ENCODE peak calls at places on chromosomes 3 and 15, in seven cellular contexts. C is CD4-positive, alpha-beta memory T cell; O is mammary epithelial cell; N is astrocyte; W is aorta; Z is SK-N-MC; T is lung. I is an unnamed sample. For H3K9me3, the result is how much of the 10 kb centered on the place peaks cover.

GRCh38 chr15:38696790-38697495 is 132.3 kb upstream of the RASGRP1 start:
- DNase-seq in O (no peak), N (no peak), C (no peak), W (no peak), T (no peak), Z (no peak), I (no peak)

GRCh38 chr15:29319823-29320222 is 50.2 kb upstream of the NSMCE3 start:
- DNase-seq in N (no peak), W (no peak), C (no peak), Z (no peak), T (no peak), O (no peak), I (no peak)

GRCh38 chr3:51343918-51344687 is 41.0 kb upstream of the MANF start:
- DNase-seq in C (no peak), N (peak), Z (no peak), O (peak), T (no peak), W (no peak), I (no peak)

GRCh38 chr3:55243686-55244085 is 243.4 kb downstream of the WNT5A start:
- DNase-seq in W (no peak), T (no peak), O (no peak), C (no peak), N (no peak), Z (no peak), I (no peak)

GRCh38 chr3:13824521-13825316 is 55.2 kb downstream of the WNT7A start:
- DNase-seq in W (peak), C (no peak), T (no peak), Z (no peak), O (peak), N (no peak), I (no peak)

GRCh38 chr3:63386568-63386967 is 108.5 kb downstream of the SYNPR start:
- DNase-seq in T (no peak), N (no peak), C (no peak), W (no peak), O (no peak), Z (no peak), I (peak)

GRCh38 chr3:125025647-125026046 is 30.1 kb downstream of the HEG1 start:
- DNase-seq in O (no peak), C (no peak), W (no peak), T (no peak), N (peak), Z (peak), I (no peak)

GRCh38 chr15:67127925-67128324 is 62.5 kb downstream of the SMAD3 start:
- DNase-seq in C (no peak), Z (no peak), T (no peak), W (no peak), O (peak), N (peak), I (no peak)

GRCh38 chr3:113065336-113065735 is 74.6 kb downstream of the GTPBP8 start:
- DNase-seq in O (no peak), C (no peak), W (no peak), N (no peak), T (no peak), Z (no peak), I (no peak)

GRCh38 chr3:168275662-168276061 is 179.9 kb upstream of the GOLIM4 start:
- DNase-seq in C (no peak), O (no peak), T (no peak), Z (no peak), W (no peak), N (no peak), I (no peak)

GRCh38 chr3:51295625-51296024 is 89.5 kb upstream of the MANF start:
- DNase-seq in N (no peak), T (no peak), Z (no peak), C (no peak), O (no peak), W (no peak), I (no peak)

GRCh38 chr15:58505581-58505980 is 73.8 kb downstream of the LIPC start:
- DNase-seq in N (peak), T (no peak), O (no peak), W (no peak), C (no peak), Z (no peak), I (no peak)

GRCh38 chr3:38992117-38992779 is 59.5 kb downstream of the SCN11A start:
- DNase-seq in T (no peak), Z (no peak), N (peak), O (peak), C (no peak), W (no peak), I (no peak)

GRCh38 chr15:62582580-62582979 is 417.5 kb upstream of the C2CD4B start:
- DNase-seq in T (no peak), N (no peak), W (no peak), C (no peak), O (no peak), Z (no peak), I (no peak)

GRCh38 chr3:10957976-10958749 is 34.4 kb upstream of the SLC6A1 start:
- DNase-seq in W (no peak), C (no peak), T (peak), O (no peak), N (no peak), Z (no peak), I (peak)

GRCh38 chr3:42778644-42779043 is 5.6 kb upstream of the CCDC13 start:
- DNase-seq in N (peak), C (no peak), W (no peak), T (no peak), O (no peak), Z (no peak), I (no peak)

GRCh38 chr3:139111392-139112229 is 66.9 kb upstream of the PRR23C start:
- DNase-seq in W (peak), Z (no peak), N (peak), C (peak), T (peak), O (peak), I (peak)

GRCh38 chr15:45399381-45400212 is 21.3 kb upstream of the GATM start:
- DNase-seq in N (peak), W (no peak), T (no peak), C (peak), Z (peak), O (peak), I (no peak)

GRCh38 chr3:149080011-149080698 is 6.2 kb downstream of the HLTF start:
- DNase-seq in T (no peak), W (no peak), O (no peak), C (no peak), Z (no peak), N (peak), I (no peak)

DNA sequence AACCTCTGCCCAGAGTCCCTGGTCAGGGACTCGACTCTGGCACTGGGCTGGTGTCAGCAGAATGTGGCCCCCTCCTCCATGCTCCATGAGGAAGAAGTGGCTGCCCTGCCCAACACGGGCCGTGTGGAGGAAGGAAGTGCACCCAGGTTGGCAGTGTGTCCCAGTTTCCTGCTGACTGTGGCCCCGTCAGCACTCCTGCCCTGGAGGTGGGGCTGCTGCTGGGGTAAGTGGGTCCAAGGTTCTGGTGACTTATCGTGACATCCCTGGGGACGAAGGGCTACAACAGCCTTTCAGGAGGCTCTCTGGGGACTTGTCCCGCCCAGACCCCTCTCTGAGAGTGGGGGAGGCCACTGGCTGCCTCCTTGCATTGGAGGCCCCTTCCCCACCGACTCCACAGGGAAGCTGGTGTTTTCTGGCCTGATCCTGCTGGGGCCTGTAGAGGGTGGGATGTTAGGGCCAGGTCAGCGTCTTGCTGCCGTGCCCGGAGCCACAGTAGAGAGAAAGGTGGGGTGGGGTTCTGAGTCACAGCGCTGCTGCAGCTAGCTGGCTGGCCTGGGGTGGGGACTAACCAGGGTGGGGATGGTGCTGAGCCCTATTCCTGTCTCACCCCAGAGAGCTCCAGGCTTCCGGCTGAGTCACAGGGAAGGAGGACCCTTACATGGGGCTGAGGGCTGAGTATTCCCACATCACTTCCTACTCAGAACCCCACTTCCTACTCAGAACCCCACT is 10.5 kb downstream of the SEMA4B start:
- DNase-seq in Z (no peak), O (peak), T (no peak), W (no peak), N (peak), C (no peak), I (no peak)
- H3K27ac ChIP-seq in Z (no peak), O (peak), T (no peak), W (no peak), N (peak), C (no peak), I (peak)

GRCh38 chr3:119427669-119428068 is 35.7 kb downstream of the TMEM39A start:
- DNase-seq in Z (no peak), N (no peak), O (no peak), W (no peak), C (no peak), T (no peak), I (no peak)
- H3K9me3 ChIP-seq in Z (under half), N (under half), O (under half), W (under half), C (under half), T (under half), I (under half)

DNA sequence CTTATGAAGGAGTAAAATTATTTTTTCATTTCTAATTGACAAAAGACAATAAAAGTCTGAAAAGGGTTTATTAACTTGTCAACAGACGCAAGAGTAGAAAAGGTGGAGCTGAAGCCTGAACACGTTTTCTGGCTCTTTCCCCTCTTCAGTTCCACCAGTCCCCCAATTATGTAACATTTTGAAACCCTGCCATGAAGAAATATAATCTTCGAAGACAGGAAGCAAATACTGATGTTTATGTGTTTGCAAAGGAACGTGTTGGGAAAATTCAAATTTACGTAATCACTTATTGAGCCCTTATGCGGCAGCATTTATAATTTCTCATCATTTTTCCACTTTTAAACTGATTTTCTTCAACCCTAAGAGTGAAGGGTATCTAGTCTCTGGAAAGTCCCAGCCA is 767 bp downstream of the AP3S2 start:
- DNase-seq in N (no peak), O (peak), T (no peak), W (no peak), Z (no peak), C (no peak), I (no peak)
- H3K4me3 ChIP-seq in N (peak), O (peak), T (no peak), W (peak), Z (peak), C (peak), I (peak)

DNA sequence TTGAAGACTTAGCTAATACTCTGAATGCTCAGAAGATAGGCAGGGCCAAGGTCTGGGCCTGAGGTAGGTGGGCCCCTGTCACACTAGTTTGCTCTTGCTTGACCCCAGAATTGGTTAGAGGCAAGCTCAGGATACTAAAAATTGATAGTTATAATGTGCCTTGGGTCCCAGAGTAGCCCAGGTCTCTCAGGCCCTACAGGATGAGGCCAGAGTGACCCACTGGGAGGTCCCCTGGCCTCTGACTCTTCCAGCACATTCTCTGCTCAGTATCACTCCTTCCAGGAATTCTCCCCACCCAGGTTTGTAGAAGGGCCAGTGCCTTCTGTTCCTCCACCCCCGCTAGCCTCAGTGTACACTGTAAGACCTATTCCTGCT is 667 bp upstream of the KLHDC8B start:
- DNase-seq in O (no peak), T (no peak), Z (no peak), C (no peak), W (no peak), N (no peak), I (no peak)
- H3K27ac ChIP-seq in O (no peak), T (peak), Z (no peak), C (no peak), W (peak), N (no peak), I (peak)